ENCODE peak calls at places on chromosome 2, in six cellular contexts. V is pancreas; J is hepatocyte; G is tibial artery; X is CD8-positive, alpha-beta T cell; W is Caco-2. L is an unnamed sample.

GRCh38 chr2:207540431-207540830 is 10.7 kb downstream of the CREB1 start:
- DNase-seq in V (no peak), J (no peak), G (no peak), X (no peak), W (no peak), L (no peak)

GRCh38 chr2:14072338-14072737 is 560.2 kb upstream of the LRATD1 start:
- DNase-seq in V (no peak), J (no peak), G (no peak), X (no peak), W (no peak), L (no peak)

GRCh38 chr2:156088598-156088997 is 243.9 kb downstream of the NR4A2 start:
- DNase-seq in V (no peak), J (no peak), G (no peak), X (no peak), W (no peak), L (no peak)

GRCh38 chr2:28435796-28436425 is 43.3 kb downstream of the FOSL2 start:
- DNase-seq in V (no peak), J (no peak), G (no peak), X (no peak), W (peak; percentile 31), L (no peak)

GRCh38 chr2:230162981-230163380 is 56.8 kb downstream of the SP110 start:
- DNase-seq in V (no peak), J (no peak), G (no peak), X (no peak), W (no peak), L (no peak)

GRCh38 chr2:121015971-121016485 is 269.0 kb downstream of the TFCP2L1 start:
- DNase-seq in V (peak; percentile 38), J (no peak), G (no peak), X (no peak), W (peak; percentile 75), L (no peak)

GRCh38 chr2:64770137-64770780 is 116.5 kb upstream of the SERTAD2 start:
- DNase-seq in V (no peak), J (no peak), G (no peak), X (no peak), W (no peak), L (no peak)

GRCh38 chr2:172985139-172985874 is 90.3 kb upstream of the MAP3K20 start:
- DNase-seq in V (peak; percentile 38), J (no peak), G (peak; percentile 72), X (no peak), W (no peak), L (no peak)

GRCh38 chr2:24515841-24516240 is 24.8 kb downstream of the NCOA1 start:
- DNase-seq in V (no peak), J (no peak), G (no peak), X (no peak), W (no peak), L (no peak)

GRCh38 chr2:58336416-58336815 is 95.3 kb upstream of the FANCL start:
- DNase-seq in V (no peak), J (no peak), G (no peak), X (no peak), W (no peak), L (no peak)

GRCh38 chr2:207082619-207083018 is 83.1 kb downstream of the KLF7 start:
- DNase-seq in V (no peak), J (no peak), G (no peak), X (no peak), W (no peak), L (no peak)

DNA sequence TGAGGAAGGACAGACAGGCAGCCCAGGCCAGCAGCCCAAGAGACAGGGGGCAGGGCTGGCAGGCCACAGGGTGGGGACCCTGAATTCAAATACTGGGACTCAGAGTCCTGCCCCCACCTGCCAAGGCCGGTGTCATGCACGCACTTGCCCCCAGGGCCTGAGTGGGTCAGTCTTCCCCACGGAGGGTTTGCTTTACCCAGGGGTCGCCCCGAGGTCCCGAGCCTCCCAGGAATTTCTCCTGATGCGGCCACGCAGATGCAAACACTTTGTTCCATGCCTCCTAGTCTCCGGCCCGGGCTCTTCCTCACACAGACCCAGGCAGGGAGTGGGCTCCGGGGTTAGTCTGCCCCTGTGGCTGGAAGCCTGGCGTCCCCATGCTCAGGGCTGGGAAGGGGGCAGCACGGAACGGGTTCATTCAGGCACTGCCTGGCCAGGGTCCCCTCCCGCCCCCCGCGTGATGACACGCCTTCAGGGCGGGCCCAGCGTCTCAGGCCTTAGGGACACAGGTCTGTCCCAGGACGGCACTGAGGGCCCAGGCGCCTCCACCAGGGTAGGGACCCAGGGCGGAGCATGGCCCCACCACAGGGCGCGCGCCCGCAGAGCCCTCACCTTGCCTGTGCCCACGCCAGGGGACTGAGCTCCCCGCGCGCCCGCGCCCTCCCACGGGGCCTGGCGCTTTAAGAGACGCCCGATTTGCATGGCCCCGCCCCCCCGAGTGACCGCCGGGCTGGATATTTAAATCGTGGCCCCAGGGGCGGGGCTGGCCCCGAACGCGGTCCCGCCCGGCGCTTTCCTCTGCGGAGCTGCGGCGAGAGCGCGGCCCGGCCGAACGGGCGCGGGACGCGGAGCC is at the start of gene SNED1:
- DNase-seq in V (peak; percentile 85), J (peak; percentile 88), G (peak; percentile 95), X (no peak), W (peak; percentile 79), L (peak; percentile 96)
- TF ChIP-seq CTCF in V (no peak), J (no peak), G (no peak), X (no peak), W (no peak), L (no peak)

GRCh38 chr2:160363961-160364733 is 129.5 kb downstream of the RBMS1 start:
- DNase-seq in V (no peak), J (no peak), G (no peak), X (no peak), W (no peak), L (no peak)

GRCh38 chr2:160360089-160360757 is 133.4 kb downstream of the RBMS1 start:
- DNase-seq in V (no peak), J (no peak), G (no peak), X (no peak), W (no peak), L (no peak)

GRCh38 chr2:160365691-160366367 is 127.8 kb downstream of the RBMS1 start:
- DNase-seq in V (no peak), J (peak; percentile 38), G (peak; percentile 82), X (no peak), W (no peak), L (peak; percentile 83)

GRCh38 chr2:160362521-160362920 is 131.1 kb downstream of the RBMS1 start:
- DNase-seq in V (no peak), J (no peak), G (no peak), X (no peak), W (no peak), L (no peak)

GRCh38 chr2:160362018-160362417 is 131.6 kb downstream of the RBMS1 start:
- DNase-seq in V (no peak), J (no peak), G (no peak), X (no peak), W (no peak), L (no peak)
- H3K4me1 ChIP-seq in V (peaks cover 22% of the 10 kb centered on the region), J (peaks cover 20% of the 10 kb centered on the region), G (peaks cover 33% of the 10 kb centered on the region), X (no peaks in the 10 kb centered on the region), W (peaks cover 21% of the 10 kb centered on the region), L (peaks cover 30% of the 10 kb centered on the region)

GRCh38 chr2:165560377-165560988 is 91.0 kb downstream of the CSRNP3 start:
- DNase-seq in V (no peak), J (no peak), G (no peak), X (no peak), W (no peak), L (no peak)

GRCh38 chr2:165558832-165559231 is 89.3 kb downstream of the CSRNP3 start:
- DNase-seq in V (no peak), J (no peak), G (no peak), X (no peak), W (no peak), L (no peak)

GRCh38 chr2:165568361-165568760 is 98.9 kb downstream of the CSRNP3 start:
- DNase-seq in V (no peak), J (no peak), G (no peak), X (no peak), W (no peak), L (no peak)

GRCh38 chr2:165562235-165562634 is 92.7 kb downstream of the CSRNP3 start:
- DNase-seq in V (no peak), J (no peak), G (no peak), X (no peak), W (no peak), L (no peak)

GRCh38 chr2:165563468-165564225 is 94.1 kb downstream of the CSRNP3 start:
- DNase-seq in V (no peak), J (no peak), G (no peak), X (no peak), W (peak; percentile 28), L (no peak)
- TF ChIP-seq CTCF in V (no peak), J (no peak), G (no peak), X (no peak), W (no peak), L (no peak)

GRCh38 chr2:231364961-231365810 is 30.3 kb upstream of the B3GNT7 start:
- DNase-seq in V (no peak), J (peak; percentile 82), G (peak; percentile 56), X (no peak), W (peak; percentile 66), L (no peak)
- H3K4me1 ChIP-seq in V (no peaks in the 10 kb centered on the region), J (peaks cover 15% of the 10 kb centered on the region), G (peaks cover 5% of the 10 kb centered on the region), X (peaks cover 13% of the 10 kb centered on the region), W (peaks cover 20% of the 10 kb centered on the region), L (peaks cover 11% of the 10 kb centered on the region)

GRCh38 chr2:232363784-232364615 is 14.6 kb upstream of the ALPP start:
- DNase-seq in V (no peak), J (no peak), G (peak; percentile 48), X (no peak), W (no peak), L (peak; percentile 37)
- TF ChIP-seq CTCF in V (no peak), J (no peak), G (no peak), X (no peak), W (no peak), L (no peak)

GRCh38 chr2:70549064-70549710 is 4.4 kb downstream of the TGFA start:
- DNase-seq in V (no peak), J (no peak), G (no peak), X (no peak), W (no peak), L (no peak)
- H3K4me1 ChIP-seq in V (peaks cover 9% of the 10 kb centered on the region), J (peaks cover 12% of the 10 kb centered on the region), G (peaks cover 20% of the 10 kb centered on the region), X (peaks cover 9% of the 10 kb centered on the region), W (peaks cover 12% of the 10 kb centered on the region), L (peaks cover 13% of the 10 kb centered on the region)

DNA sequence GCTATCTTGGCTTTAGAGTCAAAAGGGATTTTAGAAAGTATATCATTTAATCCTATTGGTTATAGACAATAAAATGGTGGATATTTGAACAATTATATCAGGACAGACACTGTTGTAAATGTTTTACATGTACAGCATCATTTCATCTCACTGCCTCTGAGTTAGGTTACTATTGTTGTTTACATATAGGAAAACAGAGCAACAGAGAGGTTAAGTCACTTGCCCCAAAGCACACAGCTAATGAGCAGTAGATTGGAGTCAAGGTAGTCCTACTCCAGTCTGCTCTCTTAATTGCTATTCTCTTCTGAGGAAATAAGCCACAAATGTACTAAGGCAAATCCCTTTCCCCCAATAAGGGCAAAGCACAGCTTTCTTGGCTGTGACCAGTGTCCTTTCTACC is 142.9 kb downstream of the MTX2 start:
- DNase-seq in V (no peak), J (no peak), G (no peak), X (no peak), W (no peak), L (no peak)
- TF ChIP-seq CTCF in V (no peak), J (no peak), G (no peak), X (no peak), W (no peak), L (no peak)

GRCh38 chr2:76610451-76610850 is 899.7 kb upstream of the GCFC2 start:
- DNase-seq in V (no peak), J (no peak), G (no peak), X (no peak), W (no peak), L (no peak)

GRCh38 chr2:76613330-76613729 is 902.6 kb upstream of the GCFC2 start:
- DNase-seq in V (no peak), J (no peak), G (no peak), X (no peak), W (no peak), L (no peak)

GRCh38 chr2:76612764-76613163 is 902.0 kb upstream of the GCFC2 start:
- DNase-seq in V (no peak), J (no peak), G (no peak), X (no peak), W (no peak), L (no peak)
- H3K4me1 ChIP-seq in V (no peaks in the 10 kb centered on the region), J (no peaks in the 10 kb centered on the region), G (no peaks in the 10 kb centered on the region), X (no peaks in the 10 kb centered on the region), W (peaks cover 3% of the 10 kb centered on the region), L (no peaks in the 10 kb centered on the region)